ENCODE peak calls at places on chromosomes 12 and 14, in nine cellular contexts. I, F, S, A, U, Z, Q, W and V are unnamed samples.

GRCh38 chr12:47818382-47818700 is 1.4 kb downstream of the HDAC7 start:
- DNase-seq in I (no peak), F (no peak), S (no peak), A (no peak), U (peak; percentile 23), Z (no peak), Q (peak; percentile 70), W (peak; percentile 36), V (peak; percentile 46)

GRCh38 chr12:121241203-121241970 is 31.5 kb downstream of the P2RX4 start:
- DNase-seq in I (no peak), F (no peak), S (no peak), A (no peak), U (no peak), Z (no peak), Q (no peak), W (no peak), V (no peak)

GRCh38 chr14:53152909-53153701 is at the start of gene DDHD1:
- DNase-seq in I (peak; percentile 93), F (peak; percentile 96), S (peak; percentile 67), A (peak; percentile 48), U (peak; percentile 86), Z (peak; percentile 91), Q (peak; percentile 86), W (peak; percentile 71), V (peak; percentile 89)

GRCh38 chr14:59583755-59584154 is 7.1 kb upstream of the CCDC175 start:
- DNase-seq in I (no peak), F (no peak), S (peak; percentile 62), A (no peak), U (peak; percentile 24), Z (no peak), Q (peak; percentile 56), W (no peak), V (no peak)

GRCh38 chr12:123986374-123986920 is 13.4 kb downstream of the ZNF664 start:
- DNase-seq in I (no peak), F (no peak), S (no peak), A (no peak), U (no peak), Z (no peak), Q (no peak), W (no peak), V (no peak)

GRCh38 chr12:77256924-77257323 is 191.6 kb upstream of the E2F7 start:
- DNase-seq in I (no peak), F (no peak), S (no peak), A (no peak), U (no peak), Z (no peak), Q (peak; percentile 17), W (no peak), V (no peak)

GRCh38 chr12:123499332-123499731 is 34.2 kb downstream of the RILPL1 start:
- DNase-seq in I (no peak), F (no peak), S (no peak), A (no peak), U (no peak), Z (no peak), Q (no peak), W (no peak), V (no peak)

GRCh38 chr14:61543946-61544345 is 151.4 kb upstream of the HIF1A start:
- DNase-seq in I (no peak), F (no peak), S (no peak), A (no peak), U (no peak), Z (no peak), Q (no peak), W (no peak), V (no peak)

GRCh38 chr12:90152897-90153624 is 444.4 kb upstream of the ATP2B1 start:
- DNase-seq in I (peak; percentile 54), F (no peak), S (peak; percentile 64), A (no peak), U (no peak), Z (peak; percentile 12), Q (peak; percentile 47), W (no peak), V (no peak)

GRCh38 chr14:30375280-30375892 is 183.6 kb upstream of the G2E3 start:
- DNase-seq in I (peak; percentile 64), F (peak; percentile 47), S (peak; percentile 78), A (peak; percentile 39), U (peak; percentile 81), Z (peak; percentile 71), Q (peak; percentile 62), W (peak; percentile 39), V (peak; percentile 51)

GRCh38 chr14:104805326-104805678 is 4.4 kb downstream of the ZBTB42 start:
- DNase-seq in I (no peak), F (peak; percentile 36), S (peak; percentile 77), A (peak; percentile 48), U (no peak), Z (no peak), Q (peak; percentile 82), W (no peak), V (no peak)

GRCh38 chr12:62772556-62772955 is 162.4 kb downstream of the PPM1H start:
- DNase-seq in I (no peak), F (no peak), S (peak; percentile 14), A (no peak), U (no peak), Z (no peak), Q (peak; percentile 22), W (no peak), V (no peak)

GRCh38 chr14:54387328-54387727 is 9.5 kb upstream of the CDKN3 start:
- DNase-seq in I (no peak), F (no peak), S (no peak), A (no peak), U (no peak), Z (peak; percentile 71), Q (no peak), W (no peak), V (no peak)
- TF ChIP-seq EZH2phosphoT487 in I (no peak), F (no peak), S (no peak), A (no peak), U (no peak), Z (no peak), Q (no peak), W (no peak), V (no peak)

GRCh38 chr14:99748529-99748928 is 44.7 kb upstream of the EML1 start:
- DNase-seq in I (no peak), F (no peak), S (no peak), A (no peak), U (no peak), Z (no peak), Q (no peak), W (no peak), V (no peak)
- H3K4me1 ChIP-seq in I (peaks cover 15% of the 10 kb centered on the region), F (peaks cover 10% of the 10 kb centered on the region), S (peaks cover 29% of the 10 kb centered on the region), A (peaks cover 11% of the 10 kb centered on the region), U (peaks cover 27% of the 10 kb centered on the region), Z (peaks cover 16% of the 10 kb centered on the region), Q (peaks cover 14% of the 10 kb centered on the region), W (no peaks in the 10 kb centered on the region), V (peaks cover 6% of the 10 kb centered on the region)

GRCh38 chr12:92506460-92506859 is 196.3 kb upstream of the PLEKHG7 start:
- DNase-seq in I (no peak), F (no peak), S (no peak), A (no peak), U (no peak), Z (no peak), Q (no peak), W (no peak), V (no peak)
- TF ChIP-seq EZH2phosphoT487 in I (no peak), F (no peak), S (no peak), A (no peak), U (no peak), Z (no peak), Q (no peak), W (no peak), V (no peak)

GRCh38 chr14:50387543-50387942 is 9.1 kb downstream of the CDKL1 start:
- DNase-seq in I (no peak), F (no peak), S (no peak), A (no peak), U (no peak), Z (no peak), Q (no peak), W (no peak), V (no peak)

GRCh38 chr14:50380455-50380854 is 16.2 kb downstream of the CDKL1 start:
- DNase-seq in I (no peak), F (no peak), S (no peak), A (no peak), U (no peak), Z (no peak), Q (no peak), W (no peak), V (no peak)

GRCh38 chr14:50381823-50382287 is 14.8 kb downstream of the CDKL1 start:
- DNase-seq in I (no peak), F (no peak), S (no peak), A (no peak), U (no peak), Z (no peak), Q (no peak), W (no peak), V (no peak)

GRCh38 chr14:50381008-50381407 is 15.7 kb downstream of the CDKL1 start:
- DNase-seq in I (no peak), F (no peak), S (no peak), A (no peak), U (no peak), Z (no peak), Q (no peak), W (no peak), V (no peak)

GRCh38 chr14:50383618-50384225 is 13.0 kb downstream of the CDKL1 start:
- DNase-seq in I (peak; percentile 60), F (no peak), S (no peak), A (no peak), U (no peak), Z (peak; percentile 25), Q (no peak), W (no peak), V (no peak)
- H3K4me1 ChIP-seq in I (peaks cover 10% of the 10 kb centered on the region), F (no peaks in the 10 kb centered on the region), S (no peaks in the 10 kb centered on the region), A (no peaks in the 10 kb centered on the region), U (peaks cover 4% of the 10 kb centered on the region), Z (no peaks in the 10 kb centered on the region), Q (no peaks in the 10 kb centered on the region), W (no peaks in the 10 kb centered on the region), V (no peaks in the 10 kb centered on the region)

DNA sequence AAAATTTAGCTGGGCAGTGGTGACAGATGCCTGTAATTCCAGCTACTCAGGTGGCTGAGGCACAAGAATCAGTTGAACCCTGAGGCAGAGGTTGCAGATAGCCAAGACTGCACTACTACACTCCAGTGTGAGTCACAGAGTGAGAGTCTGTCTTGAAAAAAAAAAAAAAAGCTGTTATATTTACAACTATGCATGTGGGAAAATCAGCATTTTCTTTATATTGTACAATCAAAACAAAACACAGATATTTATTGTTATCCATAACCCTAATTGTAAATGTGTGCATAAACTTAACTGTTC is 12.5 kb downstream of the C1R start:
- DNase-seq in I (no peak), F (no peak), S (peak; percentile 30), A (no peak), U (no peak), Z (peak; percentile 30), Q (peak; percentile 84), W (no peak), V (no peak)
- TF ChIP-seq EZH2phosphoT487 in I (no peak), F (no peak), S (no peak), A (no peak), U (no peak), Z (no peak), Q (no peak), W (no peak), V (no peak)

GRCh38 chr14:64934338-64934939 is 8.1 kb downstream of the GPX2 start:
- DNase-seq in I (no peak), F (no peak), S (no peak), A (no peak), U (no peak), Z (no peak), Q (no peak), W (no peak), V (no peak)
- H3K4me1 ChIP-seq in I (no peaks in the 10 kb centered on the region), F (no peaks in the 10 kb centered on the region), S (no peaks in the 10 kb centered on the region), A (no peaks in the 10 kb centered on the region), U (no peaks in the 10 kb centered on the region), Z (peaks cover 29% of the 10 kb centered on the region), Q (peaks cover 4% of the 10 kb centered on the region), W (peaks cover 31% of the 10 kb centered on the region), V (no peaks in the 10 kb centered on the region)

GRCh38 chr14:50084666-50085065 is 31.7 kb downstream of the VCPKMT start:
- DNase-seq in I (no peak), F (no peak), S (no peak), A (no peak), U (no peak), Z (no peak), Q (no peak), W (no peak), V (no peak)
- TF ChIP-seq EZH2phosphoT487 in I (no peak), F (no peak), S (no peak), A (no peak), U (no peak), Z (no peak), Q (no peak), W (no peak), V (no peak)